ENCODE peak calls at places on chromosomes 16 and 17, in six cellular contexts. One of them, this sample, is unnamed.

GRCh38 chr16:83742520-83742919 is 65.3 kb upstream of the HSBP1 start:
- DNase-seq in effector CD4-positive, alpha-beta T cell: no peak
- DNase-seq in fibroblast of lung: no peak
- DNase-seq in endodermal cell: no peak
- DNase-seq in sigmoid colon: no peak
- DNase-seq in Ammon's horn: peak; percentile 29
- DNase-seq in this sample: no peak

GRCh38 chr16:290015-290680 is 7.2 kb downstream of the PDIA2 start:
- DNase-seq in effector CD4-positive, alpha-beta T cell: no peak
- DNase-seq in fibroblast of lung: no peak
- DNase-seq in sigmoid colon: no peak
- DNase-seq in Ammon's horn: no peak
- DNase-seq in endodermal cell: no peak
- DNase-seq in this sample: no peak

GRCh38 chr17:72635034-72635654 is 457.3 kb downstream of the SLC39A11 start:
- DNase-seq in effector CD4-positive, alpha-beta T cell: no peak
- DNase-seq in Ammon's horn: no peak
- DNase-seq in sigmoid colon: no peak
- DNase-seq in fibroblast of lung: no peak
- DNase-seq in endodermal cell: no peak
- DNase-seq in this sample: no peak

GRCh38 chr17:34071891-34072420 is 183.1 kb upstream of the CCL2 start:
- DNase-seq in sigmoid colon: no peak
- DNase-seq in fibroblast of lung: no peak
- DNase-seq in endodermal cell: no peak
- DNase-seq in effector CD4-positive, alpha-beta T cell: no peak
- DNase-seq in Ammon's horn: no peak
- DNase-seq in this sample: no peak

GRCh38 chr16:23700509-23700908 is 12.5 kb downstream of the ERN2 start:
- DNase-seq in Ammon's horn: no peak
- DNase-seq in endodermal cell: peak; percentile 82
- DNase-seq in fibroblast of lung: no peak
- DNase-seq in effector CD4-positive, alpha-beta T cell: no peak
- DNase-seq in sigmoid colon: no peak
- DNase-seq in this sample: no peak

GRCh38 chr16:10033561-10033960 is 148.7 kb downstream of the GRIN2A start:
- DNase-seq in Ammon's horn: no peak
- DNase-seq in effector CD4-positive, alpha-beta T cell: no peak
- DNase-seq in endodermal cell: no peak
- DNase-seq in sigmoid colon: no peak
- DNase-seq in fibroblast of lung: no peak
- DNase-seq in this sample: no peak

GRCh38 chr17:55318715-55319487 is 54.1 kb downstream of the HLF start:
- DNase-seq in fibroblast of lung: no peak
- DNase-seq in sigmoid colon: no peak
- DNase-seq in effector CD4-positive, alpha-beta T cell: no peak
- DNase-seq in endodermal cell: peak; percentile 41
- DNase-seq in Ammon's horn: no peak
- DNase-seq in this sample: no peak

GRCh38 chr17:28734712-28735241 is 6.2 kb downstream of the NEK8 start:
- DNase-seq in Ammon's horn: no peak
- DNase-seq in sigmoid colon: no peak
- DNase-seq in effector CD4-positive, alpha-beta T cell: no peak
- DNase-seq in fibroblast of lung: no peak
- DNase-seq in endodermal cell: no peak
- DNase-seq in this sample: no peak

GRCh38 chr16:87840462-87840978 is 28.8 kb downstream of the SLC7A5 start:
- DNase-seq in effector CD4-positive, alpha-beta T cell: no peak
- DNase-seq in sigmoid colon: no peak
- DNase-seq in fibroblast of lung: no peak
- DNase-seq in Ammon's horn: no peak
- DNase-seq in endodermal cell: no peak
- DNase-seq in this sample: no peak

GRCh38 chr16:26614102-26614864 is 452.4 kb upstream of the C16orf82 start:
- DNase-seq in Ammon's horn: peak; percentile 5
- DNase-seq in fibroblast of lung: no peak
- DNase-seq in sigmoid colon: no peak
- DNase-seq in effector CD4-positive, alpha-beta T cell: no peak
- DNase-seq in endodermal cell: peak; percentile 53
- DNase-seq in this sample: no peak

GRCh38 chr17:38868968-38869646 is 751 bp upstream of the LASP1 start:
- DNase-seq in Ammon's horn: peak; percentile 90
- DNase-seq in sigmoid colon: peak; percentile 97
- DNase-seq in effector CD4-positive, alpha-beta T cell: peak; percentile 78
- DNase-seq in fibroblast of lung: peak; percentile 91
- DNase-seq in endodermal cell: peak; percentile 99
- DNase-seq in this sample: peak; percentile 87

GRCh38 chr16:20910781-20911321 is 10.3 kb downstream of the LYRM1 start:
- DNase-seq in Ammon's horn: no peak
- DNase-seq in endodermal cell: no peak
- DNase-seq in effector CD4-positive, alpha-beta T cell: no peak
- DNase-seq in sigmoid colon: no peak
- DNase-seq in fibroblast of lung: peak; percentile 88
- DNase-seq in this sample: peak; percentile 94

GRCh38 chr17:63497708-63498483 is 21.0 kb downstream of the ACE start:
- DNase-seq in sigmoid colon: no peak
- DNase-seq in endodermal cell: peak; percentile 94
- DNase-seq in fibroblast of lung: no peak
- DNase-seq in Ammon's horn: no peak
- DNase-seq in effector CD4-positive, alpha-beta T cell: no peak
- DNase-seq in this sample: no peak

GRCh38 chr17:77490361-77491183 is 349.8 kb downstream of the SEC14L1 start:
- DNase-seq in effector CD4-positive, alpha-beta T cell: no peak
- DNase-seq in fibroblast of lung: no peak
- DNase-seq in endodermal cell: peak; percentile 29
- DNase-seq in Ammon's horn: no peak
- DNase-seq in sigmoid colon: peak; percentile 70
- DNase-seq in this sample: no peak

GRCh38 chr16:27330542-27330941 is 16.8 kb downstream of the IL4R start:
- DNase-seq in sigmoid colon: peak; percentile 97
- DNase-seq in Ammon's horn: peak; percentile 18
- DNase-seq in fibroblast of lung: peak; percentile 94
- DNase-seq in effector CD4-positive, alpha-beta T cell: no peak
- DNase-seq in endodermal cell: peak; percentile 71
- DNase-seq in this sample: peak; percentile 97

GRCh38 chr17:58189436-58190146 is 2.9 kb upstream of the EPX start:
- DNase-seq in sigmoid colon: no peak
- DNase-seq in endodermal cell: no peak
- DNase-seq in fibroblast of lung: peak; percentile 74
- DNase-seq in Ammon's horn: peak; percentile 36
- DNase-seq in effector CD4-positive, alpha-beta T cell: no peak
- DNase-seq in this sample: peak; percentile 87

GRCh38 chr17:74759243-74759801 is 10.9 kb downstream of the NHERF1 start:
- DNase-seq in endodermal cell: peak; percentile 73
- DNase-seq in fibroblast of lung: no peak
- DNase-seq in effector CD4-positive, alpha-beta T cell: peak; percentile 37
- DNase-seq in Ammon's horn: no peak
- DNase-seq in sigmoid colon: no peak
- DNase-seq in this sample: no peak

GRCh38 chr16:87657621-87658192 is 55.4 kb downstream of the JPH3 start:
- DNase-seq in Ammon's horn: no peak
- DNase-seq in sigmoid colon: no peak
- DNase-seq in effector CD4-positive, alpha-beta T cell: no peak
- DNase-seq in fibroblast of lung: no peak
- DNase-seq in endodermal cell: peak; percentile 91
- DNase-seq in this sample: no peak

GRCh38 chr17:9175700-9176467 is 154.6 kb downstream of the NTN1 start:
- DNase-seq in sigmoid colon: no peak
- DNase-seq in effector CD4-positive, alpha-beta T cell: no peak
- DNase-seq in Ammon's horn: no peak
- DNase-seq in fibroblast of lung: no peak
- DNase-seq in endodermal cell: peak; percentile 47
- DNase-seq in this sample: no peak

GRCh38 chr16:4574919-4575705 is 19.0 kb downstream of the C16orf96 start:
- DNase-seq in effector CD4-positive, alpha-beta T cell: no peak
- DNase-seq in sigmoid colon: no peak
- DNase-seq in endodermal cell: peak; percentile 81
- DNase-seq in Ammon's horn: no peak
- DNase-seq in fibroblast of lung: no peak
- DNase-seq in this sample: no peak

GRCh38 chr16:70438983-70439862 is at the start of gene ST3GAL2:
- DNase-seq in Ammon's horn: peak; percentile 97
- DNase-seq in sigmoid colon: peak; percentile 98
- DNase-seq in fibroblast of lung: peak; percentile 92
- DNase-seq in effector CD4-positive, alpha-beta T cell: peak; percentile 93
- DNase-seq in endodermal cell: peak; percentile 98
- DNase-seq in this sample: peak; percentile 92

GRCh38 chr17:4852504-4853075 is 19.4 kb downstream of the MINK1 start:
- DNase-seq in fibroblast of lung: peak; percentile 41
- DNase-seq in endodermal cell: no peak
- DNase-seq in effector CD4-positive, alpha-beta T cell: peak; percentile 20
- DNase-seq in Ammon's horn: no peak
- DNase-seq in sigmoid colon: no peak
- DNase-seq in this sample: peak; percentile 70

GRCh38 chr16:81227780-81228179 is 10.7 kb upstream of the BCO1 start:
- DNase-seq in effector CD4-positive, alpha-beta T cell: no peak
- DNase-seq in fibroblast of lung: no peak
- DNase-seq in endodermal cell: no peak
- DNase-seq in sigmoid colon: no peak
- DNase-seq in Ammon's horn: no peak
- DNase-seq in this sample: no peak

GRCh38 chr17:8412089-8412488 is 14.5 kb upstream of the RNF222 start:
- DNase-seq in fibroblast of lung: no peak
- DNase-seq in Ammon's horn: no peak
- DNase-seq in effector CD4-positive, alpha-beta T cell: no peak
- DNase-seq in sigmoid colon: no peak
- DNase-seq in endodermal cell: no peak
- DNase-seq in this sample: no peak